ENCODE peak calls at places on chromosomes 6 and 20, in nine cellular contexts. One of them, this sample, is unnamed. For H3K9me3, the result is how much of the 10 kb centered on the place peaks cover.

GRCh38 chr20:18585134-18585533 is 2.7 kb upstream of the DTD1 start:
- DNase-seq in HepG2: peak
- DNase-seq in GM12878: no peak
- DNase-seq in HCT116: peak
- DNase-seq in esophagus muscularis mucosa: no peak
- DNase-seq in upper lobe of left lung: no peak
- DNase-seq in stomach: no peak
- DNase-seq in endothelial cell of umbilical vein: no peak
- DNase-seq in spleen: no peak
- DNase-seq in this sample: no peak

GRCh38 chr6:40038626-40039025 is 104.4 kb upstream of the MOCS1 start:
- DNase-seq in HCT116: no peak
- DNase-seq in esophagus muscularis mucosa: no peak
- DNase-seq in HepG2: no peak
- DNase-seq in spleen: no peak
- DNase-seq in GM12878: no peak
- DNase-seq in upper lobe of left lung: no peak
- DNase-seq in stomach: no peak
- DNase-seq in endothelial cell of umbilical vein: no peak
- DNase-seq in this sample: no peak

GRCh38 chr20:47326718-47327137 is 29.8 kb downstream of the ZMYND8 start:
- DNase-seq in stomach: no peak
- DNase-seq in esophagus muscularis mucosa: no peak
- DNase-seq in HCT116: no peak
- DNase-seq in GM12878: no peak
- DNase-seq in HepG2: no peak
- DNase-seq in upper lobe of left lung: no peak
- DNase-seq in spleen: no peak
- DNase-seq in endothelial cell of umbilical vein: peak
- DNase-seq in this sample: no peak

GRCh38 chr6:98832282-98833100 is 1.9 kb upstream of the POU3F2 start:
- DNase-seq in upper lobe of left lung: peak
- DNase-seq in endothelial cell of umbilical vein: no peak
- DNase-seq in HepG2: no peak
- DNase-seq in spleen: peak
- DNase-seq in GM12878: no peak
- DNase-seq in esophagus muscularis mucosa: no peak
- DNase-seq in HCT116: no peak
- DNase-seq in stomach: no peak
- DNase-seq in this sample: no peak

GRCh38 chr6:46044876-46045617 is 29.4 kb upstream of the CLIC5 start:
- DNase-seq in GM12878: no peak
- DNase-seq in spleen: no peak
- DNase-seq in HCT116: peak
- DNase-seq in endothelial cell of umbilical vein: peak
- DNase-seq in esophagus muscularis mucosa: peak
- DNase-seq in stomach: peak
- DNase-seq in upper lobe of left lung: no peak
- DNase-seq in HepG2: no peak
- DNase-seq in this sample: peak

GRCh38 chr20:49704932-49705336 is 8.7 kb downstream of the B4GALT5 start:
- DNase-seq in stomach: no peak
- DNase-seq in endothelial cell of umbilical vein: no peak
- DNase-seq in spleen: no peak
- DNase-seq in esophagus muscularis mucosa: no peak
- DNase-seq in upper lobe of left lung: no peak
- DNase-seq in HCT116: no peak
- DNase-seq in HepG2: no peak
- DNase-seq in GM12878: no peak
- DNase-seq in this sample: no peak

GRCh38 chr6:113920663-113921267 is 50.2 kb downstream of the HDAC2 start:
- DNase-seq in stomach: no peak
- DNase-seq in HepG2: peak
- DNase-seq in endothelial cell of umbilical vein: peak
- DNase-seq in HCT116: no peak
- DNase-seq in spleen: no peak
- DNase-seq in upper lobe of left lung: no peak
- DNase-seq in GM12878: no peak
- DNase-seq in esophagus muscularis mucosa: no peak
- DNase-seq in this sample: no peak

GRCh38 chr6:27422651-27423332 is 34.2 kb downstream of the ZNF391 start:
- DNase-seq in HepG2: no peak
- DNase-seq in esophagus muscularis mucosa: no peak
- DNase-seq in GM12878: no peak
- DNase-seq in endothelial cell of umbilical vein: no peak
- DNase-seq in HCT116: no peak
- DNase-seq in spleen: no peak
- DNase-seq in upper lobe of left lung: no peak
- DNase-seq in stomach: no peak
- DNase-seq in this sample: no peak

GRCh38 chr6:111242452-111242851 is 155.1 kb downstream of the SLC16A10 start:
- DNase-seq in upper lobe of left lung: no peak
- DNase-seq in esophagus muscularis mucosa: no peak
- DNase-seq in stomach: no peak
- DNase-seq in HCT116: no peak
- DNase-seq in endothelial cell of umbilical vein: no peak
- DNase-seq in spleen: no peak
- DNase-seq in GM12878: no peak
- DNase-seq in HepG2: no peak
- DNase-seq in this sample: no peak

GRCh38 chr6:111239455-111239854 is 152.2 kb downstream of the SLC16A10 start:
- DNase-seq in stomach: no peak
- DNase-seq in spleen: no peak
- DNase-seq in GM12878: no peak
- DNase-seq in HCT116: no peak
- DNase-seq in upper lobe of left lung: no peak
- DNase-seq in endothelial cell of umbilical vein: no peak
- DNase-seq in HepG2: no peak
- DNase-seq in esophagus muscularis mucosa: no peak
- DNase-seq in this sample: no peak

GRCh38 chr6:111243095-111243494 is 155.8 kb downstream of the SLC16A10 start:
- DNase-seq in upper lobe of left lung: no peak
- DNase-seq in GM12878: no peak
- DNase-seq in HepG2: no peak
- DNase-seq in esophagus muscularis mucosa: no peak
- DNase-seq in HCT116: no peak
- DNase-seq in stomach: no peak
- DNase-seq in endothelial cell of umbilical vein: no peak
- DNase-seq in spleen: no peak
- DNase-seq in this sample: no peak

GRCh38 chr6:111238464-111239119 is 151.3 kb downstream of the SLC16A10 start:
- DNase-seq in endothelial cell of umbilical vein: peak
- DNase-seq in stomach: no peak
- DNase-seq in spleen: no peak
- DNase-seq in HCT116: no peak
- DNase-seq in upper lobe of left lung: no peak
- DNase-seq in esophagus muscularis mucosa: no peak
- DNase-seq in HepG2: no peak
- DNase-seq in GM12878: no peak
- DNase-seq in this sample: no peak

DNA sequence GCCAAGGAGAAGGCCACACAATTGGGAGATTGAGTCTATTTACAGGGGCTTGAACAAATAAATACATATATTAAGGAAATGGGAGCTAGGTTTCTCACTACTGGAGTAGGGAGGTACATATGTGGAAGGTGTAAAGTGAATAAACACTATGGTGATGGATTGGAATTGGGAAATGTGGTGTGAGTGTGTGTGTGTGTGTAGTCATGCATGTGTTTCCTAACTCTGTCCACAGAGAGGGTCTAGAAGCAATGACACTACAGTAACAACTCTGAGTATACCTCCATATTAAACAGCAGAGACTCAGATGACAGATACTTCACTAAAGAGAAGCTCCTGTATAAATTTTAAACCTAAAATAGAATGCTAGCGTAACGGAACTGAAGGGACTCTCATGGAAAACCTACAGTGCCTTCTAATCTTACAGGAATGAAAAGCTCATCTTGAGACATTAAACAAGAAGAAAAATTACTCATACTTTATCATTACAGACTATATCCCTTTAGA is 150.5 kb downstream of the SLC16A10 start:
- DNase-seq in upper lobe of left lung: no peak
- DNase-seq in HCT116: no peak
- DNase-seq in esophagus muscularis mucosa: no peak
- DNase-seq in stomach: no peak
- DNase-seq in GM12878: no peak
- DNase-seq in endothelial cell of umbilical vein: no peak
- DNase-seq in spleen: no peak
- DNase-seq in HepG2: no peak
- DNase-seq in this sample: no peak
- TF ChIP-seq POLR2A in upper lobe of left lung: no peak
- TF ChIP-seq POLR2A in HCT116: no peak
- TF ChIP-seq POLR2A in esophagus muscularis mucosa: no peak
- TF ChIP-seq POLR2A in stomach: no peak
- TF ChIP-seq POLR2A in GM12878: no peak
- TF ChIP-seq POLR2A in endothelial cell of umbilical vein: no peak
- TF ChIP-seq POLR2A in spleen: no peak
- TF ChIP-seq POLR2A in HepG2: no peak
- TF ChIP-seq POLR2A in this sample: no peak

GRCh38 chr6:166162599-166163342 is 4.9 kb downstream of the TBXT start:
- DNase-seq in esophagus muscularis mucosa: no peak
- DNase-seq in HCT116: no peak
- DNase-seq in GM12878: no peak
- DNase-seq in HepG2: no peak
- DNase-seq in endothelial cell of umbilical vein: no peak
- DNase-seq in stomach: no peak
- DNase-seq in upper lobe of left lung: no peak
- DNase-seq in spleen: no peak
- DNase-seq in this sample: no peak

GRCh38 chr6:166157930-166158617 is 9.6 kb downstream of the TBXT start:
- DNase-seq in GM12878: no peak
- DNase-seq in spleen: no peak
- DNase-seq in HCT116: no peak
- DNase-seq in esophagus muscularis mucosa: no peak
- DNase-seq in stomach: no peak
- DNase-seq in endothelial cell of umbilical vein: no peak
- DNase-seq in upper lobe of left lung: peak
- DNase-seq in HepG2: no peak
- DNase-seq in this sample: no peak

GRCh38 chr6:166152660-166153059 is 15.0 kb downstream of the TBXT start:
- DNase-seq in upper lobe of left lung: no peak
- DNase-seq in endothelial cell of umbilical vein: no peak
- DNase-seq in spleen: no peak
- DNase-seq in HCT116: no peak
- DNase-seq in esophagus muscularis mucosa: no peak
- DNase-seq in GM12878: no peak
- DNase-seq in stomach: no peak
- DNase-seq in HepG2: no peak
- DNase-seq in this sample: no peak

GRCh38 chr6:166151798-166152197 is 15.9 kb downstream of the TBXT start:
- DNase-seq in GM12878: no peak
- DNase-seq in HepG2: no peak
- DNase-seq in upper lobe of left lung: no peak
- DNase-seq in spleen: no peak
- DNase-seq in HCT116: no peak
- DNase-seq in stomach: no peak
- DNase-seq in endothelial cell of umbilical vein: no peak
- DNase-seq in esophagus muscularis mucosa: no peak
- DNase-seq in this sample: no peak

GRCh38 chr6:166156942-166157341 is 10.7 kb downstream of the TBXT start:
- DNase-seq in stomach: no peak
- DNase-seq in HepG2: peak
- DNase-seq in endothelial cell of umbilical vein: no peak
- DNase-seq in GM12878: no peak
- DNase-seq in HCT116: peak
- DNase-seq in spleen: no peak
- DNase-seq in upper lobe of left lung: no peak
- DNase-seq in esophagus muscularis mucosa: no peak
- DNase-seq in this sample: no peak
- H3K9me3 ChIP-seq in stomach: under half
- H3K9me3 ChIP-seq in HepG2: under half
- H3K9me3 ChIP-seq in endothelial cell of umbilical vein: under half
- H3K9me3 ChIP-seq in GM12878: under half
- H3K9me3 ChIP-seq in HCT116: under half
- H3K9me3 ChIP-seq in spleen: under half
- H3K9me3 ChIP-seq in upper lobe of left lung: under half
- H3K9me3 ChIP-seq in esophagus muscularis mucosa: under half
- H3K9me3 ChIP-seq in this sample: under half

DNA sequence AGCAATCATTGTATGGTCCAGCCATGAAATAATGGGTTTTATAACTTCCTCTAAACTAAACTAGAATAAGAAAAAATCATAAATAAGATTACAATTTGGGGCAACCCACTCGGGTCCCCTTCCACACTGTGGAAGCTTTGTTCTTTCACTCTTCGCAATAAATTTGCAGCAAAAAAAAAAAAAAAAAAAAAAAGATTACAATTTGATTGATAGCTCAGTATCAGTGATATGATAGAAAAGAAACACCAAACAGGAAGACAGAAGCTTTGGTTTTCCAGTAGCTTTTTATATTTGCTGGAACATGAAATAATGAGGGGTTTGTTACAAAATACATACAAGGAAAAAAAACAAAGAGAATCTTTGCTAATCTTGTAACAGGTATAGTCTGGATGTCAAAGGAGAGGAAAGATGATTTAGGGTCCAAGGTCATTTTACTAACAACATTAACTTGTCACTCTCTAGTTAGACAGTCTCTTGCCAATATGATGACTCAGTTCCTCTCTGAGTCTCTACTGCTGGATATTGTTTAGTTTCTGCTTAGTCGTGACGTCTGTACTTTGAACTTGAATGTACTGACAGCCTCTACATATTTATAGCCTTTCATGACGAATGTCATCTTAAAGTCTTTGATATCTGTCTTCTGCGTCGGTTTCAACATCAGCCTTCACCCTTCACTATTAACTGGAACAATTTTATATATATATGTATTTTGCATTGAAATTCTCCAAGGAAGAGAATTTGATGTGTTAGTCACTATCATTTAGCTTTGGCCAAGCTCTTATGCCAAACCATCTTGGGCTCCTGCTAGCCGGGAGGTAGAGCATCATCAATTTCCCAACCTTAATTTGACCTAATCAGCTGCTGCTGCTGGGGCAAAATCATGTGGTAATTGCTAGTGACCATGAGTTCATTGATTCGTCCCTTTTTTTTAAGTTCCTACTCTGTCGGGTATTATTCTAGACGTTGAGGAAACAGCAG is 213.1 kb upstream of the STXBP5 start:
- DNase-seq in HCT116: peak
- DNase-seq in upper lobe of left lung: no peak
- DNase-seq in spleen: no peak
- DNase-seq in GM12878: no peak
- DNase-seq in endothelial cell of umbilical vein: peak
- DNase-seq in esophagus muscularis mucosa: no peak
- DNase-seq in stomach: no peak
- DNase-seq in HepG2: peak
- DNase-seq in this sample: no peak
- TF ChIP-seq POLR2AphosphoS5 in HCT116: no peak
- TF ChIP-seq POLR2AphosphoS5 in upper lobe of left lung: no peak
- TF ChIP-seq POLR2AphosphoS5 in spleen: no peak
- TF ChIP-seq POLR2AphosphoS5 in GM12878: no peak
- TF ChIP-seq POLR2AphosphoS5 in endothelial cell of umbilical vein: no peak
- TF ChIP-seq POLR2AphosphoS5 in esophagus muscularis mucosa: no peak
- TF ChIP-seq POLR2AphosphoS5 in stomach: no peak
- TF ChIP-seq POLR2AphosphoS5 in HepG2: no peak
- TF ChIP-seq POLR2AphosphoS5 in this sample: no peak

DNA sequence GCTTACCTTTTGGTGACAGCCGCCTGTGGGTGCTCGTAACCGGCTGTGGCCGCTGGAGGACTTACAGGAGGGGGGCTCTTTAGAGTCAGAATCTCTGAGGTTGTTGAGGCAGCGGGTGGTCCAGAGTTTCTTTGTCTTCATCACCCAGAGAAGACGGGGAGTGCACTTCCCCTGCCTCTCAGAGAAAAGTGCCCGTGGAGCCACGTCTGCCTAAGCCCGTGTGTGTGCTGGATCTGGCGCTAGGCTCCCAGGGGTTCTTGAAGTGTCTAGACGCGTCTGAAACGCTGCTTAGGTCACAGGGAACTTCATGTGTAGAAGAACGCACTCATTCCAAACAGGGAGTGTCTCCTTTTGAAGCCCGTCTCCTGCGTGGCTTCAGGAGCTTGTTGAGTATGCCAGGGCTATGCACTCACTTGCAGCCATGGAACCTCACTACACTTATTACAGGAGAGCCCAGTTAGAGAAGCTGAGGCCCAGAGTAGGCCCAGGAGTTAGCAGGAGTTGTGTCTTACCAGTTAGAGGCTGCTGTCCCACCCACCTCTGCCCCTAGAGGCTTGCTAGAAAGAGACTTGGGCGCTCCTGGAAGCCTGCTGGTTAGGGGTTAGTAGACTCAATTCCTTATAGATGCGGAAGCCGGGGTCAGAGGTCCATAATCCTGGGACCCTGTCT is 1.3 kb downstream of the LSM14B start:
- DNase-seq in HCT116: no peak
- DNase-seq in endothelial cell of umbilical vein: peak
- DNase-seq in esophagus muscularis mucosa: no peak
- DNase-seq in GM12878: no peak
- DNase-seq in upper lobe of left lung: no peak
- DNase-seq in spleen: no peak
- DNase-seq in HepG2: no peak
- DNase-seq in stomach: no peak
- DNase-seq in this sample: no peak
- TF ChIP-seq POLR2A in HCT116: no peak
- TF ChIP-seq POLR2A in endothelial cell of umbilical vein: no peak
- TF ChIP-seq POLR2A in esophagus muscularis mucosa: no peak
- TF ChIP-seq POLR2A in GM12878: no peak
- TF ChIP-seq POLR2A in upper lobe of left lung: no peak
- TF ChIP-seq POLR2A in spleen: no peak
- TF ChIP-seq POLR2A in HepG2: peak
- TF ChIP-seq POLR2A in stomach: no peak
- TF ChIP-seq POLR2A in this sample: no peak

This sample was measured in breast epithelium.